ENCODE peak calls at places on chromosomes 16 and 17, in eight cellular contexts. One of them, this sample, is unnamed.
A peak's percentile ranks its signal among the peaks of the same experiment; 100 is the strongest.

GRCh38 chr17:2954898-2955445 is 108.4 kb downstream of the OR1D5 start:
- DNase-seq in transverse colon: no peak
- DNase-seq in adrenal gland: peak; percentile 5
- DNase-seq in AG09309: peak; percentile 54
- DNase-seq in RWPE1: peak; percentile 86
- DNase-seq in breast epithelium: no peak
- DNase-seq in uterus: no peak
- DNase-seq in fibroblast of pulmonary artery: peak; percentile 98
- DNase-seq in this sample: peak; percentile 67

GRCh38 chr17:14337596-14338079 is 36.8 kb downstream of the HS3ST3B1 start:
- DNase-seq in transverse colon: no peak
- DNase-seq in adrenal gland: no peak
- DNase-seq in AG09309: no peak
- DNase-seq in RWPE1: no peak
- DNase-seq in breast epithelium: no peak
- DNase-seq in uterus: no peak
- DNase-seq in fibroblast of pulmonary artery: no peak
- DNase-seq in this sample: no peak

GRCh38 chr17:7513850-7514419 is 29.8 kb downstream of the POLR2A start:
- DNase-seq in transverse colon: no peak
- DNase-seq in adrenal gland: no peak
- DNase-seq in AG09309: no peak
- DNase-seq in RWPE1: no peak
- DNase-seq in breast epithelium: no peak
- DNase-seq in uterus: peak; percentile 34
- DNase-seq in fibroblast of pulmonary artery: no peak
- DNase-seq in this sample: no peak

GRCh38 chr17:79094261-79094660 is 19.6 kb downstream of the ENGASE start:
- DNase-seq in transverse colon: no peak
- DNase-seq in adrenal gland: no peak
- DNase-seq in AG09309: no peak
- DNase-seq in RWPE1: no peak
- DNase-seq in breast epithelium: no peak
- DNase-seq in uterus: no peak
- DNase-seq in fibroblast of pulmonary artery: no peak
- DNase-seq in this sample: no peak

GRCh38 chr17:63699638-63700527 is at the start of gene LIMD2:
- DNase-seq in transverse colon: peak; percentile 70
- DNase-seq in adrenal gland: peak; percentile 59
- DNase-seq in AG09309: no peak
- DNase-seq in RWPE1: peak; percentile 30
- DNase-seq in breast epithelium: no peak
- DNase-seq in uterus: peak; percentile 54
- DNase-seq in fibroblast of pulmonary artery: peak; percentile 23
- DNase-seq in this sample: peak; percentile 26

GRCh38 chr16:106623-107324 is 28.7 kb downstream of the MPG start:
- DNase-seq in transverse colon: peak; percentile 46
- DNase-seq in adrenal gland: peak; percentile 77
- DNase-seq in AG09309: peak; percentile 55
- DNase-seq in RWPE1: peak; percentile 63
- DNase-seq in breast epithelium: no peak
- DNase-seq in uterus: no peak
- DNase-seq in fibroblast of pulmonary artery: peak; percentile 90
- DNase-seq in this sample: peak; percentile 66

GRCh38 chr16:10226672-10227306 is 44.6 kb upstream of the GRIN2A start:
- DNase-seq in transverse colon: no peak
- DNase-seq in adrenal gland: no peak
- DNase-seq in AG09309: no peak
- DNase-seq in RWPE1: no peak
- DNase-seq in breast epithelium: no peak
- DNase-seq in uterus: no peak
- DNase-seq in fibroblast of pulmonary artery: no peak
- DNase-seq in this sample: no peak

GRCh38 chr17:67378444-67379250 is 1.6 kb downstream of the PITPNC1 start:
- DNase-seq in transverse colon: peak; percentile 79
- DNase-seq in adrenal gland: peak; percentile 81
- DNase-seq in AG09309: no peak
- DNase-seq in RWPE1: peak; percentile 79
- DNase-seq in breast epithelium: peak; percentile 70
- DNase-seq in uterus: peak; percentile 82
- DNase-seq in fibroblast of pulmonary artery: peak; percentile 86
- DNase-seq in this sample: peak; percentile 84

GRCh38 chr16:50121721-50122445 is 31.2 kb upstream of the TENT4B start:
- DNase-seq in transverse colon: no peak
- DNase-seq in adrenal gland: no peak
- DNase-seq in AG09309: no peak
- DNase-seq in RWPE1: no peak
- DNase-seq in breast epithelium: no peak
- DNase-seq in uterus: no peak
- DNase-seq in fibroblast of pulmonary artery: no peak
- DNase-seq in this sample: no peak

GRCh38 chr17:50507871-50508572 is at the start of gene MYCBPAP:
- DNase-seq in transverse colon: peak; percentile 89
- DNase-seq in adrenal gland: peak; percentile 83
- DNase-seq in AG09309: no peak
- DNase-seq in RWPE1: no peak
- DNase-seq in breast epithelium: peak; percentile 75
- DNase-seq in uterus: peak; percentile 87
- DNase-seq in fibroblast of pulmonary artery: peak; percentile 72
- DNase-seq in this sample: peak; percentile 88

GRCh38 chr17:50505731-50506130 is 2.5 kb upstream of the MYCBPAP start:
- DNase-seq in transverse colon: no peak
- DNase-seq in adrenal gland: no peak
- DNase-seq in AG09309: no peak
- DNase-seq in RWPE1: no peak
- DNase-seq in breast epithelium: no peak
- DNase-seq in uterus: no peak
- DNase-seq in fibroblast of pulmonary artery: no peak
- DNase-seq in this sample: no peak

GRCh38 chr17:50511058-50511457 is 2.8 kb downstream of the MYCBPAP start:
- DNase-seq in transverse colon: no peak
- DNase-seq in adrenal gland: peak; percentile 48
- DNase-seq in AG09309: no peak
- DNase-seq in RWPE1: no peak
- DNase-seq in breast epithelium: no peak
- DNase-seq in uterus: no peak
- DNase-seq in fibroblast of pulmonary artery: peak; percentile 25
- DNase-seq in this sample: peak; percentile 48

GRCh38 chr17:50506298-50506697 is 1.9 kb upstream of the MYCBPAP start:
- DNase-seq in transverse colon: no peak
- DNase-seq in adrenal gland: no peak
- DNase-seq in AG09309: no peak
- DNase-seq in RWPE1: no peak
- DNase-seq in breast epithelium: no peak
- DNase-seq in uterus: no peak
- DNase-seq in fibroblast of pulmonary artery: no peak
- DNase-seq in this sample: no peak

GRCh38 chr17:50508573-50509460 is 578 bp downstream of the MYCBPAP start:
- DNase-seq in transverse colon: no peak
- DNase-seq in adrenal gland: no peak
- DNase-seq in AG09309: no peak
- DNase-seq in RWPE1: no peak
- DNase-seq in breast epithelium: no peak
- DNase-seq in uterus: no peak
- DNase-seq in fibroblast of pulmonary artery: no peak
- DNase-seq in this sample: no peak
- TF ChIP-seq CTCF in transverse colon: no peak
- TF ChIP-seq CTCF in adrenal gland: no peak
- TF ChIP-seq CTCF in AG09309: no peak
- TF ChIP-seq CTCF in RWPE1: no peak
- TF ChIP-seq CTCF in breast epithelium: no peak
- TF ChIP-seq CTCF in uterus: no peak
- TF ChIP-seq CTCF in fibroblast of pulmonary artery: no peak
- TF ChIP-seq CTCF in this sample: peak; percentile 42

DNA sequence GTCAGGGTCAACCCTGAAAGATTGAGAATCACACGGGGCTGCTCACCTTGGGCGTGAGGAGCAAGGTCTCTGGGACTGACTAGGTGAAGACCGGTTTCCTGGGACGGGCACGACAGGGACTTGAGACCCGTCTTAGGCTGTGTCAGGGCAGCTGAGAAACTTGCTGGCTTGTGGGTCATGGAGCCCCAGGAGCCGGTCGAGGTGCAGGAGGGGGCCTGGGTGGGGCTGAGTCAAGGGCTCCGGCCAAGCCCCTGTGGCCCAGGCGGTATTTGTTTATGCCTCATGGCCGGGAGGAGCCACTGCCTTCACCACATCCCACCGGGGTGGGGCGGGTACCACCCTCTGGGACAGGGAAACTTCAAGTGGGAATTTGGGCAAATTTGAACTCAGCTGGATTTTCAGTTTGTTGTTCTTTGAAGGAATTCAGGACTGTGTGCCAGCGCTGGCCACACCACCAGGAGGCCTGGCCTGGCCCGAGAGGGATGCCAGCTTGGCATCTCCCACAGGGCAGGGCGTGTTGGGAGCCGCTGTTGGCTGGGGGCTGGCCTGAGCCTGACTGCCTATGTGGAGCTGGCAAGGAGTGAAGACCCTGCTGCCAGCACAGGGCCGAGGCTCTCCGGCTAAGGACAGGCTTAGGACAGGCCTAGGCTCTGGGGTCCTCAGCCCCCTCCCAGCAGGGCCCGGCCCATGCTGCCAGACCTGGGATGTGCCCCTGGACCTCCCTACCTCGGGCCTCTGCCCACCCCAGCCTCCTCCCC is 116.1 kb downstream of the METRNL start:
- DNase-seq in transverse colon: no peak
- DNase-seq in adrenal gland: no peak
- DNase-seq in AG09309: peak; percentile 79
- DNase-seq in RWPE1: peak; percentile 20
- DNase-seq in breast epithelium: peak; percentile 58
- DNase-seq in uterus: peak; percentile 36
- DNase-seq in fibroblast of pulmonary artery: peak; percentile 21
- DNase-seq in this sample: no peak
- TF ChIP-seq CTCF in transverse colon: no peak
- TF ChIP-seq CTCF in adrenal gland: no peak
- TF ChIP-seq CTCF in AG09309: peak; percentile 41
- TF ChIP-seq CTCF in RWPE1: no peak
- TF ChIP-seq CTCF in breast epithelium: no peak
- TF ChIP-seq CTCF in uterus: no peak
- TF ChIP-seq CTCF in fibroblast of pulmonary artery: no peak
- TF ChIP-seq CTCF in this sample: no peak

GRCh38 chr17:40588557-40588956 is 23.3 kb upstream of the CCR7 start:
- DNase-seq in transverse colon: no peak
- DNase-seq in adrenal gland: no peak
- DNase-seq in AG09309: no peak
- DNase-seq in RWPE1: no peak
- DNase-seq in breast epithelium: no peak
- DNase-seq in uterus: no peak
- DNase-seq in fibroblast of pulmonary artery: no peak
- DNase-seq in this sample: no peak

GRCh38 chr17:40596261-40596919 is 31.1 kb upstream of the CCR7 start:
- DNase-seq in transverse colon: no peak
- DNase-seq in adrenal gland: no peak
- DNase-seq in AG09309: no peak
- DNase-seq in RWPE1: no peak
- DNase-seq in breast epithelium: no peak
- DNase-seq in uterus: no peak
- DNase-seq in fibroblast of pulmonary artery: peak; percentile 9
- DNase-seq in this sample: no peak

DNA sequence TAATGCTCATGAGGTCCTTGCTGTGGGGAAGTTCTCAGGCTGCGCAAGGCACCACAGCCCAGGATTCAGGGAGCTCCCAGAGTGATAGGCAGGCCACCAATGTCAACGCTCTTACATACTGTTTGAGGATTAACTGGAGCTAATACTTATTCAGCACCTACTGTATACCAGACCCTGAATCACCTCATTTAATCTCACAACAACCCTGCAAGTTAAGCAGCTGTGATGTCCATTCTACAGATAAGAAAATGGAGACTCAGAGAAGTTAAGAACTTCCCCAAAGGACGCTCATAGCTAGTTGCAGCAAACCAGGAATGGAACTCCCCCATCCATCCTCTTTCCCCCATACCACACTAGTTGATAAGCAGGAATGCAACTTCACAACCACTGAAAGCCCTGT is 25.5 kb upstream of the CCR7 start:
- DNase-seq in transverse colon: no peak
- DNase-seq in adrenal gland: no peak
- DNase-seq in AG09309: no peak
- DNase-seq in RWPE1: no peak
- DNase-seq in breast epithelium: no peak
- DNase-seq in uterus: no peak
- DNase-seq in fibroblast of pulmonary artery: no peak
- DNase-seq in this sample: no peak
- TF ChIP-seq CTCF in transverse colon: no peak
- TF ChIP-seq CTCF in adrenal gland: no peak
- TF ChIP-seq CTCF in AG09309: no peak
- TF ChIP-seq CTCF in RWPE1: no peak
- TF ChIP-seq CTCF in breast epithelium: no peak
- TF ChIP-seq CTCF in uterus: no peak
- TF ChIP-seq CTCF in fibroblast of pulmonary artery: no peak
- TF ChIP-seq CTCF in this sample: no peak

DNA sequence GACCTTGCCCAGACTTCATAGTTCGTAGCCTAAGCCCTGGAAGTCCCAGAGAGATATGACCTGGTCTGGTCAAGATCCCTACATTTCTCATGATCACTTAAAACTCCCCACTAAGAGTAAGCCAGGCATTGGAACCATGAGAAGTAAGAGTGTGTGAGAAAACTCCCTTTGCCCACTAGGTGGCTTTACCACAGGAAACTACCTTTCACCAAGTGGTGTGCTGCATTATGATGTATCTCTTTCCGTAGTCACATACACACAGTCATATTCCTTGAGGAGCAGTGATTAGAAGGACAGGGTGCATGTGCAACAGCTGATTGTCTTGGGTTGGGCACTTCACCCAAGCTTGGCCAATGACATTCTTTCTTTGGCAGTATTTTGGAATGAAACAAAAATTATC is 639.3 kb downstream of the KCNJ2 start:
- DNase-seq in transverse colon: no peak
- DNase-seq in adrenal gland: no peak
- DNase-seq in AG09309: no peak
- DNase-seq in RWPE1: peak; percentile 3
- DNase-seq in breast epithelium: no peak
- DNase-seq in uterus: no peak
- DNase-seq in fibroblast of pulmonary artery: no peak
- DNase-seq in this sample: peak; percentile 3
- TF ChIP-seq CTCF in transverse colon: no peak
- TF ChIP-seq CTCF in adrenal gland: no peak
- TF ChIP-seq CTCF in AG09309: no peak
- TF ChIP-seq CTCF in RWPE1: no peak
- TF ChIP-seq CTCF in breast epithelium: no peak
- TF ChIP-seq CTCF in uterus: no peak
- TF ChIP-seq CTCF in fibroblast of pulmonary artery: peak; percentile 27
- TF ChIP-seq CTCF in this sample: peak; percentile 17

This sample was measured in Calu3.